ENCODE peak calls at places on chromosomes 4 and X, in seven cellular contexts. One of them, this sample, is unnamed. For H3K36me3, the result is how much of the 10 kb centered on the place peaks cover.

GRCh38 chr4:121951570-121952110 is at the start of gene TRPC3:
- DNase-seq in body of pancreas: peak
- DNase-seq in uterus: peak
- DNase-seq in mammary epithelial cell: peak
- DNase-seq in MM.1S: no peak
- DNase-seq in endodermal cell: peak
- DNase-seq in lower lobe of right lung: peak
- DNase-seq in this sample: no peak

GRCh38 chr4:102263024-102263787 is 82.1 kb downstream of the SLC39A8 start:
- DNase-seq in uterus: no peak
- DNase-seq in MM.1S: peak
- DNase-seq in endodermal cell: no peak
- DNase-seq in mammary epithelial cell: peak
- DNase-seq in lower lobe of right lung: no peak
- DNase-seq in body of pancreas: no peak
- DNase-seq in this sample: peak

GRCh38 chr4:123940604-123941003 is 544.0 kb downstream of the SPRY1 start:
- DNase-seq in MM.1S: no peak
- DNase-seq in endodermal cell: no peak
- DNase-seq in lower lobe of right lung: no peak
- DNase-seq in body of pancreas: no peak
- DNase-seq in mammary epithelial cell: no peak
- DNase-seq in uterus: no peak
- DNase-seq in this sample: no peak

GRCh38 chr4:19844436-19844835 is 407.3 kb upstream of the SLIT2 start:
- DNase-seq in mammary epithelial cell: no peak
- DNase-seq in lower lobe of right lung: no peak
- DNase-seq in MM.1S: no peak
- DNase-seq in uterus: no peak
- DNase-seq in body of pancreas: no peak
- DNase-seq in endodermal cell: no peak
- DNase-seq in this sample: no peak

GRCh38 chrX:18793601-18794089 is 86.2 kb downstream of the PPEF1 start:
- DNase-seq in lower lobe of right lung: no peak
- DNase-seq in body of pancreas: no peak
- DNase-seq in mammary epithelial cell: no peak
- DNase-seq in MM.1S: no peak
- DNase-seq in endodermal cell: peak
- DNase-seq in uterus: no peak
- DNase-seq in this sample: peak

GRCh38 chr4:113026556-113026955 is 22.9 kb upstream of the ANK2 start:
- DNase-seq in lower lobe of right lung: no peak
- DNase-seq in endodermal cell: no peak
- DNase-seq in body of pancreas: no peak
- DNase-seq in mammary epithelial cell: peak
- DNase-seq in MM.1S: no peak
- DNase-seq in uterus: no peak
- DNase-seq in this sample: peak

GRCh38 chr4:54976682-54977081 is 148.7 kb downstream of the KDR start:
- DNase-seq in endodermal cell: peak
- DNase-seq in body of pancreas: no peak
- DNase-seq in MM.1S: no peak
- DNase-seq in mammary epithelial cell: no peak
- DNase-seq in uterus: no peak
- DNase-seq in lower lobe of right lung: no peak
- DNase-seq in this sample: no peak

GRCh38 chr4:156538210-156538609 is 433.4 kb downstream of the PDGFC start:
- DNase-seq in MM.1S: no peak
- DNase-seq in endodermal cell: no peak
- DNase-seq in body of pancreas: no peak
- DNase-seq in lower lobe of right lung: no peak
- DNase-seq in uterus: no peak
- DNase-seq in mammary epithelial cell: no peak
- DNase-seq in this sample: no peak

GRCh38 chr4:151031831-151032605 is 16.9 kb upstream of the LRBA start:
- DNase-seq in mammary epithelial cell: peak
- DNase-seq in lower lobe of right lung: no peak
- DNase-seq in body of pancreas: no peak
- DNase-seq in MM.1S: no peak
- DNase-seq in uterus: no peak
- DNase-seq in endodermal cell: no peak
- DNase-seq in this sample: peak

GRCh38 chr4:2535386-2536192 is 858 bp upstream of the FAM193A start:
- DNase-seq in MM.1S: peak
- DNase-seq in lower lobe of right lung: peak
- DNase-seq in mammary epithelial cell: no peak
- DNase-seq in uterus: no peak
- DNase-seq in endodermal cell: peak
- DNase-seq in body of pancreas: peak
- DNase-seq in this sample: no peak
- TF ChIP-seq CTCF in MM.1S: peak
- TF ChIP-seq CTCF in lower lobe of right lung: no peak
- TF ChIP-seq CTCF in mammary epithelial cell: no peak
- TF ChIP-seq CTCF in uterus: peak
- TF ChIP-seq CTCF in endodermal cell: peak
- TF ChIP-seq CTCF in body of pancreas: no peak
- TF ChIP-seq CTCF in this sample: peak

DNA sequence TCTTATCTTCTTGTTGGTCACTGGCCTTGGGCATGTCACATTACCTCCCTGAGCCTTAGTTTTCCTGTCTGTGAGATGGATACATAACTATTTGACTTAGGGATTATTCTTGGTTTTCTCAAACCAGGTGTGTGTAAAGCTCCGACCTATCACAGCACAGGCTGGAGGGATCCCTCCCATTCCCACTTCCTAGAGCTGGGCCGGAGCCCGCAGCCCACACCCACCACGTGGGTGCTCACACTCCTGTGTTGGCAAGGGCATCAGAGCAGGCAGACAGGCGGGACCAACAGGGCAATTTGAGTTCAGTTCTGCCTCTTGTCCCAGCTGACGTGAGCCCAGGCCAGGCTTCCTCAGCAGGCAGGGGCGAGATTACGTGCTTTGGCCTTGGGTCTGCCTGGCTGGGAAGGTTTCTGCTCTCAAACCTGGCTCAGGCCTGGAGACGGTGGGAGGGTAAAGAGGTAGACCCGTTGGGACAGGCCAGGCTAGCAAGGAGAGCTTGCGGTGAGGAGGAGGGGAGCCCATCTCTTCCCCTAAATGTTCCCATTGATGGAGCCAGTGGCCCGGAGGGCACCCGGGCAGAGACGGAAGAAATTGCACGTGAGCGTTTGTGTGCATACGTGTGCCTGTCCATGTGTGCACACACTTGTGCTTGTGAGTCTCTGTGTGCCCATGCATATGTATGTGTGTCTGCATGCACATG is 734 bp upstream of the SH3TC1 start:
- DNase-seq in uterus: no peak
- DNase-seq in MM.1S: no peak
- DNase-seq in lower lobe of right lung: peak
- DNase-seq in endodermal cell: no peak
- DNase-seq in mammary epithelial cell: peak
- DNase-seq in body of pancreas: peak
- DNase-seq in this sample: peak
- H3K4me3 ChIP-seq in uterus: no peak
- H3K4me3 ChIP-seq in MM.1S: no peak
- H3K4me3 ChIP-seq in lower lobe of right lung: peak
- H3K4me3 ChIP-seq in endodermal cell: no peak
- H3K4me3 ChIP-seq in mammary epithelial cell: peak
- H3K4me3 ChIP-seq in body of pancreas: no peak
- H3K4me3 ChIP-seq in this sample: peak

GRCh38 chr4:3176625-3177229 is 72.2 kb upstream of the MSANTD1 start:
- DNase-seq in body of pancreas: peak
- DNase-seq in lower lobe of right lung: no peak
- DNase-seq in endodermal cell: peak
- DNase-seq in MM.1S: no peak
- DNase-seq in mammary epithelial cell: no peak
- DNase-seq in uterus: no peak
- DNase-seq in this sample: no peak
- H3K36me3 ChIP-seq in body of pancreas: under half
- H3K36me3 ChIP-seq in lower lobe of right lung: half or more
- H3K36me3 ChIP-seq in endodermal cell: half or more
- H3K36me3 ChIP-seq in MM.1S: under half
- H3K36me3 ChIP-seq in mammary epithelial cell: under half
- H3K36me3 ChIP-seq in uterus: under half
- H3K36me3 ChIP-seq in this sample: under half

GRCh38 chr4:38832624-38833528 is 23.7 kb downstream of the TLR6 start:
- DNase-seq in lower lobe of right lung: no peak
- DNase-seq in uterus: no peak
- DNase-seq in mammary epithelial cell: no peak
- DNase-seq in body of pancreas: no peak
- DNase-seq in endodermal cell: peak
- DNase-seq in MM.1S: peak
- DNase-seq in this sample: no peak
- TF ChIP-seq CTCF in lower lobe of right lung: no peak
- TF ChIP-seq CTCF in uterus: no peak
- TF ChIP-seq CTCF in mammary epithelial cell: no peak
- TF ChIP-seq CTCF in body of pancreas: no peak
- TF ChIP-seq CTCF in endodermal cell: peak
- TF ChIP-seq CTCF in MM.1S: peak
- TF ChIP-seq CTCF in this sample: no peak

GRCh38 chr4:38768968-38769394 is 13.8 kb downstream of the TLR10 start:
- DNase-seq in endodermal cell: no peak
- DNase-seq in MM.1S: no peak
- DNase-seq in mammary epithelial cell: no peak
- DNase-seq in body of pancreas: no peak
- DNase-seq in uterus: no peak
- DNase-seq in lower lobe of right lung: no peak
- DNase-seq in this sample: no peak
- H3K4me3 ChIP-seq in endodermal cell: no peak
- H3K4me3 ChIP-seq in MM.1S: no peak
- H3K4me3 ChIP-seq in mammary epithelial cell: no peak
- H3K4me3 ChIP-seq in body of pancreas: no peak
- H3K4me3 ChIP-seq in uterus: no peak
- H3K4me3 ChIP-seq in lower lobe of right lung: no peak
- H3K4me3 ChIP-seq in this sample: no peak

DNA sequence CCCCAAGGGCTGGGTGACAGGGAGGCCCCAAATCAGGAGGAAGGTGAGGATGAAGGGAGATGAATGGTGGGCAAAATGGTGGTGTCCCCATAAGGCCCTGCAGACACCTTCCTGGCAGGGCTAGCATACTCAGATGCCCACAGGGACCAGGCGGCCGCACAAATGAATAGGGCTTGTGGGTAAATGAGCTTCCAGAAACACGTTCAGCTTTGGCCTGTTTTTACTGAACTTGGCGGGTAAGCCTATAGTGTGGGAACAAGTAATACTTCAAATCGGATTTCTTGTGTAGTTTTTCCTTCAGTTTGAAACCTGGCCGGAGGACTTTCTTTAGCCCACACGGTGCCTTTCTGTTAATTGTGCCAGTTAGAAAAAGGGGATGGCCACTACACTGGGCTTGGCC is 22.7 kb downstream of the SMS start:
- DNase-seq in endodermal cell: no peak
- DNase-seq in uterus: no peak
- DNase-seq in MM.1S: no peak
- DNase-seq in mammary epithelial cell: no peak
- DNase-seq in body of pancreas: no peak
- DNase-seq in lower lobe of right lung: no peak
- DNase-seq in this sample: no peak
- H3K36me3 ChIP-seq in endodermal cell: under half
- H3K36me3 ChIP-seq in uterus: under half
- H3K36me3 ChIP-seq in MM.1S: under half
- H3K36me3 ChIP-seq in mammary epithelial cell: under half
- H3K36me3 ChIP-seq in body of pancreas: under half
- H3K36me3 ChIP-seq in lower lobe of right lung: under half
- H3K36me3 ChIP-seq in this sample: under half

GRCh38 chr4:162458051-162458450 is 294.3 kb upstream of the FSTL5 start:
- DNase-seq in uterus: no peak
- DNase-seq in mammary epithelial cell: no peak
- DNase-seq in body of pancreas: no peak
- DNase-seq in lower lobe of right lung: no peak
- DNase-seq in endodermal cell: no peak
- DNase-seq in MM.1S: no peak
- DNase-seq in this sample: no peak

GRCh38 chr4:162456106-162456505 is 292.3 kb upstream of the FSTL5 start:
- DNase-seq in mammary epithelial cell: peak
- DNase-seq in endodermal cell: no peak
- DNase-seq in uterus: no peak
- DNase-seq in body of pancreas: no peak
- DNase-seq in MM.1S: no peak
- DNase-seq in lower lobe of right lung: no peak
- DNase-seq in this sample: peak

GRCh38 chr4:162457071-162457865 is 293.5 kb upstream of the FSTL5 start:
- DNase-seq in uterus: no peak
- DNase-seq in MM.1S: no peak
- DNase-seq in mammary epithelial cell: peak
- DNase-seq in body of pancreas: no peak
- DNase-seq in lower lobe of right lung: no peak
- DNase-seq in endodermal cell: no peak
- DNase-seq in this sample: peak

DNA sequence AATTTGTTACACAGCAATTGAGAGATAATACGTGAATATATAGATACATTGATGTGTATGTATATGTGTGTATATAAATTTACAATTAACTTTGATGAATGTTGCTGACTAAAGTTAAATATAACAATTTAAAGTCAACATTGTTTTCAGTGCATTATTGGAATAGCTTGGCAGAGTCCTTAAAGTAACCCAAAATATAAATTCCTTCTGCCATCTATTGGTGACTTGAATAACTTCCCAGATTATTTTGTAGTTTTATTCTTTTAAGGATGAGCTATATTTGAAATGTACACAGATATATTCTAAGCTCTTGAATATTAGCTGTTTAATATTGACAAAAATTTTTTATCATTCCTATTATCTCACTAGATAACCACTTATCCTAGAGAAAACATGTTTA is 298.2 kb upstream of the FSTL5 start:
- DNase-seq in uterus: no peak
- DNase-seq in lower lobe of right lung: no peak
- DNase-seq in mammary epithelial cell: no peak
- DNase-seq in endodermal cell: no peak
- DNase-seq in MM.1S: peak
- DNase-seq in body of pancreas: no peak
- DNase-seq in this sample: peak
- TF ChIP-seq CTCF in uterus: no peak
- TF ChIP-seq CTCF in lower lobe of right lung: no peak
- TF ChIP-seq CTCF in mammary epithelial cell: peak
- TF ChIP-seq CTCF in endodermal cell: peak
- TF ChIP-seq CTCF in MM.1S: peak
- TF ChIP-seq CTCF in body of pancreas: no peak
- TF ChIP-seq CTCF in this sample: no peak

DNA sequence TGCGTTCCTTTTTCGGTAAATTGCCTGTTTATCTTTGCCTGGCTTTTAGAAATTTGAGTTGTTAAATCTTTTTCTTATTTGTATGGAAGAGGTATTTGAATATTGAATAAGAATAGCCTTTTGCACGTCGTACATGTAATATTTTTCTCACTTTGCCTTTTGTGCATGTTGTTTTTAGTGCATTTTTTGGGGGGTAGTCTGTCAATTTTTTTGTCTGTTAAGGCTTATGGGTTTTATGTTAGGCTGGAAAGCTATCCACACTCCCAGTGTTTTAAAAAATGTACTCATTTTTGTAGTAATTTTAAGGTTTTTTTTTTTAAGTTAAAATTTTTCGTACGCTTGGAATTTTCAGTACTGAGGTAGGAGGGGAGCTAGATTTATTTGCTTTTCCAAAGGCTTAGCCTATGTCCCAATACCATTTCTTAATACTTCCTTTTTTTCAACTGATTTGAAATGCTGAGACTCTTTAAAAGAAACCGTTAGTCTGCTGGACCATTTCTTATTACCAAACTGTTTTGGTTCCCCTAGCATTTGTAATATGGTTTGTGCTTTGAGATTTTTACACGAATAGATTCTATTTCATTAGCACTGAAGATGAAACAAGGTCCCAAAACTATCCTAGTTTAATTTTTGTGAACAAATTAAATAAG is 1.3 kb downstream of the HERC5 start:
- DNase-seq in body of pancreas: no peak
- DNase-seq in uterus: no peak
- DNase-seq in lower lobe of right lung: no peak
- DNase-seq in endodermal cell: no peak
- DNase-seq in MM.1S: no peak
- DNase-seq in mammary epithelial cell: no peak
- DNase-seq in this sample: no peak
- H3K4me3 ChIP-seq in body of pancreas: no peak
- H3K4me3 ChIP-seq in uterus: peak
- H3K4me3 ChIP-seq in lower lobe of right lung: peak
- H3K4me3 ChIP-seq in endodermal cell: peak
- H3K4me3 ChIP-seq in MM.1S: peak
- H3K4me3 ChIP-seq in mammary epithelial cell: no peak
- H3K4me3 ChIP-seq in this sample: no peak